ENCODE peak calls at places on chromosomes 4 and X, in eight cellular contexts. Y, W, A, M, Q, K, X and G are unnamed samples.

GRCh38 chrX:103417933-103418332 is 41.6 kb downstream of the BEX3 start:
- DNase-seq in Y (peak), W (no peak), A (no peak), M (no peak), Q (no peak), K (peak), X (no peak), G (peak)

GRCh38 chrX:53685711-53686110 is 808 bp downstream of the HUWE1 start:
- DNase-seq in Y (peak), W (no peak), A (no peak), M (no peak), Q (no peak), K (peak), X (no peak), G (peak)

GRCh38 chr4:103915224-103915869 is 195.6 kb upstream of the TACR3 start:
- DNase-seq in Y (peak), W (peak), A (no peak), M (no peak), Q (no peak), K (peak), X (no peak), G (no peak)

GRCh38 chrX:12885508-12885907 is 18.6 kb downstream of the TLR7 start:
- DNase-seq in Y (no peak), W (no peak), A (no peak), M (no peak), Q (no peak), K (no peak), X (no peak), G (no peak)

GRCh38 chr4:151950993-151951726 is 190.4 kb upstream of the GATB start:
- DNase-seq in Y (peak), W (no peak), A (no peak), M (no peak), Q (no peak), K (no peak), X (no peak), G (no peak)

GRCh38 chr4:184775854-184776555 is 42.1 kb upstream of the CENPU start:
- DNase-seq in Y (no peak), W (no peak), A (no peak), M (no peak), Q (no peak), K (no peak), X (no peak), G (no peak)

GRCh38 chr4:184473515-184474260 is 662 bp downstream of the IRF2 start:
- DNase-seq in Y (peak), W (peak), A (peak), M (peak), Q (peak), K (peak), X (peak), G (peak)

GRCh38 chr4:39044947-39045734 is 12.9 kb upstream of the TMEM156 start:
- DNase-seq in Y (peak), W (no peak), A (no peak), M (peak), Q (peak), K (peak), X (peak), G (no peak)

GRCh38 chrX:63581390-63581789 is 203.6 kb downstream of the ARHGEF9 start:
- DNase-seq in Y (no peak), W (no peak), A (no peak), M (no peak), Q (no peak), K (no peak), X (no peak), G (no peak)

GRCh38 chr4:6916587-6917444 is 7.2 kb downstream of the TBC1D14 start:
- DNase-seq in Y (peak), W (no peak), A (peak), M (peak), Q (peak), K (no peak), X (no peak), G (no peak)

GRCh38 chrX:24241822-24242648 is 71.8 kb downstream of the SUPT20HL2 start:
- DNase-seq in Y (peak), W (no peak), A (no peak), M (no peak), Q (no peak), K (peak), X (no peak), G (peak)

GRCh38 chrX:22069586-22069985 is 37.5 kb downstream of the PHEX start:
- DNase-seq in Y (no peak), W (no peak), A (no peak), M (no peak), Q (no peak), K (no peak), X (no peak), G (no peak)

GRCh38 chr4:38757945-38758344 is 24.8 kb downstream of the TLR10 start:
- DNase-seq in Y (no peak), W (no peak), A (no peak), M (peak), Q (no peak), K (no peak), X (no peak), G (no peak)

GRCh38 chrX:36963852-36964251 is 44.3 kb upstream of the FAM47C start:
- DNase-seq in Y (no peak), W (no peak), A (no peak), M (no peak), Q (no peak), K (no peak), X (no peak), G (no peak)

GRCh38 chr4:8870647-8871416 is 807 bp downstream of the HMX1 start:
- DNase-seq in Y (no peak), W (no peak), A (no peak), M (no peak), Q (no peak), K (no peak), X (no peak), G (no peak)

GRCh38 chrX:77014655-77015377 is 432.4 kb upstream of the FGF16 start:
- DNase-seq in Y (no peak), W (no peak), A (no peak), M (no peak), Q (no peak), K (no peak), X (no peak), G (no peak)